ENCODE peak calls at places on chromosomes 1 and 21, in four cellular contexts. X is left lung; F is nephron progenitor cell; O is CD8-positive, alpha-beta memory T cell. E is an unnamed sample.

GRCh38 chr1:38261574-38261973 is 215.0 kb upstream of the POU3F1 start:
- DNase-seq in X (no peak), F (no peak), O (no peak), E (no peak)

GRCh38 chr1:115296981-115297380 is 41.1 kb downstream of the NGF start:
- DNase-seq in X (no peak), F (no peak), O (no peak), E (no peak)

GRCh38 chr1:212938846-212939245 is 11.5 kb upstream of the VASH2 start:
- DNase-seq in X (no peak), F (no peak), O (no peak), E (no peak)

GRCh38 chr21:28754127-28754611 is 238.5 kb downstream of the LTN1 start:
- DNase-seq in X (no peak), F (no peak), O (no peak), E (no peak)

GRCh38 chr1:200279810-200280411 is 129.9 kb downstream of the ZNF281 start:
- DNase-seq in X (peak), F (peak), O (no peak), E (peak)

GRCh38 chr1:218592688-218593087 is 247.6 kb downstream of the TGFB2 start:
- DNase-seq in X (no peak), F (no peak), O (no peak), E (no peak)

GRCh38 chr1:228445867-228446584 is 29.4 kb upstream of the TRIM17 start:
- DNase-seq in X (no peak), F (peak), O (no peak), E (peak)

GRCh38 chr21:45154511-45155508 is 80.4 kb downstream of the ADARB1 start:
- DNase-seq in X (no peak), F (no peak), O (no peak), E (no peak)

GRCh38 chr1:205766038-205766437 is 9.2 kb downstream of the RAB29 start:
- DNase-seq in X (no peak), F (no peak), O (no peak), E (no peak)

GRCh38 chr1:201260236-201260591 is 23.1 kb upstream of the PKP1 start:
- DNase-seq in X (no peak), F (no peak), O (no peak), E (no peak)

GRCh38 chr1:108601708-108602410 is 42.0 kb downstream of the EEIG2 start:
- DNase-seq in X (no peak), F (no peak), O (no peak), E (no peak)

GRCh38 chr1:7146710-7147109 is 361.5 kb downstream of the CAMTA1 start:
- DNase-seq in X (no peak), F (no peak), O (no peak), E (no peak)

GRCh38 chr1:21335750-21336168 is 45.5 kb upstream of the ECE1 start:
- DNase-seq in X (no peak), F (no peak), O (no peak), E (no peak)

GRCh38 chr1:118987431-118988185 is 535 bp downstream of the TBX15 start:
- DNase-seq in X (no peak), F (peak), O (no peak), E (peak)